ENCODE peak calls at places on chromosomes 4 and X, in seven cellular contexts. L is left ventricle myocardium inferior; K is small intestine; R is CD4-positive, alpha-beta T cell; U is psoas muscle; G is right cardiac atrium; Z is PC-3. X is an unnamed sample.

GRCh38 chr4:48642421-48643144 is 137.5 kb downstream of the FRYL start:
- DNase-seq in G (no peak), K (no peak), L (no peak), Z (no peak), U (no peak), R (no peak), X (no peak)

GRCh38 chr4:121397434-121397833 is 16.6 kb upstream of the QRFPR start:
- DNase-seq in G (no peak), R (no peak), U (no peak), K (no peak), Z (no peak), L (no peak), X (no peak)

GRCh38 chr4:47926667-47927258 is 12.4 kb upstream of the NFXL1 start:
- DNase-seq in Z (peak; percentile 67), U (peak; percentile 15), R (peak; percentile 30), K (peak; percentile 80), L (no peak), G (peak; percentile 59), X (peak; percentile 30)

GRCh38 chrX:22520128-22520828 is 247.6 kb downstream of the CBLL2 start:
- DNase-seq in Z (peak; percentile 85), U (no peak), L (no peak), G (no peak), K (no peak), R (no peak), X (no peak)

GRCh38 chr4:127188847-127189246 is 443.9 kb upstream of the INTU start:
- DNase-seq in G (no peak), L (no peak), K (no peak), Z (peak; percentile 3), R (no peak), U (no peak), X (no peak)

GRCh38 chr4:56099378-56099786 is 150.6 kb downstream of the CEP135 start:
- DNase-seq in L (no peak), U (no peak), R (no peak), Z (peak; percentile 51), K (no peak), G (no peak), X (no peak)

GRCh38 chrX:124023838-124024238 is 62.3 kb downstream of the STAG2 start:
- DNase-seq in L (no peak), G (no peak), K (no peak), R (no peak), Z (no peak), U (no peak), X (no peak)

GRCh38 chr4:64857198-64857597 is 447.9 kb upstream of the TECRL start:
- DNase-seq in R (no peak), Z (peak; percentile 25), G (no peak), U (no peak), L (no peak), K (no peak), X (no peak)

GRCh38 chr4:25223770-25224375 is 10.0 kb upstream of the PI4K2B start:
- DNase-seq in R (no peak), L (no peak), U (no peak), G (no peak), K (no peak), Z (peak; percentile 41), X (no peak)

GRCh38 chrX:15977644-15978043 is 123.0 kb upstream of the AP1S2 start:
- DNase-seq in U (no peak), R (no peak), K (no peak), L (no peak), G (no peak), Z (no peak), X (no peak)

GRCh38 chr4:89055157-89056080 is 1.6 kb downstream of the FAM13A start:
- DNase-seq in Z (peak; percentile 24), L (no peak), R (no peak), G (no peak), U (no peak), K (no peak), X (no peak)

GRCh38 chr4:99300934-99301333 is 10.1 kb upstream of the ADH1A start:
- DNase-seq in R (no peak), K (peak; percentile 39), G (peak; percentile 85), Z (peak; percentile 36), U (peak; percentile 78), L (peak; percentile 77), X (peak; percentile 85)

GRCh38 chrX:137031517-137032377 is 2.0 kb downstream of the GPR101 start:
- DNase-seq in G (no peak), L (no peak), Z (peak; percentile 48), K (peak; percentile 0), R (peak; percentile 11), U (peak; percentile 18), X (no peak)

GRCh38 chrX:107678957-107679740 is 50.8 kb downstream of the PRPS1 start:
- DNase-seq in Z (no peak), K (peak; percentile 51), R (peak; percentile 67), L (peak; percentile 83), G (peak; percentile 85), U (peak; percentile 83), X (peak; percentile 54)

GRCh38 chr4:151329217-151330007 is 4.0 kb upstream of the SH3D19 start:
- DNase-seq in U (no peak), K (no peak), R (no peak), Z (peak; percentile 81), L (no peak), G (no peak), X (no peak)

GRCh38 chr4:2828758-2829181 is 14.9 kb upstream of the ADD1 start:
- DNase-seq in Z (no peak), L (peak; percentile 11), G (no peak), U (no peak), K (no peak), R (no peak), X (peak; percentile 10)

GRCh38 chr4:3660086-3660927 is 105.9 kb upstream of the ADRA2C start:
- DNase-seq in G (peak; percentile 29), L (no peak), K (no peak), U (no peak), R (no peak), Z (no peak), X (no peak)

GRCh38 chr4:120694973-120695372 is 227.6 kb downstream of the PRDM5 start:
- DNase-seq in Z (peak; percentile 82), U (no peak), R (no peak), L (no peak), K (peak; percentile 45), G (no peak), X (peak; percentile 39)

GRCh38 chrX:16856744-16857143 is 13.4 kb downstream of the RBBP7 start:
- DNase-seq in G (no peak), Z (no peak), K (no peak), R (no peak), U (no peak), L (no peak), X (no peak)

GRCh38 chr4:961651-962230 is 11.6 kb downstream of the DGKQ start:
- DNase-seq in Z (no peak), G (peak; percentile 61), K (peak; percentile 38), U (no peak), L (no peak), R (no peak), X (no peak)

GRCh38 chr4:41209187-41209586 is 5.2 kb downstream of the APBB2 start:
- DNase-seq in L (no peak), K (peak; percentile 89), Z (no peak), U (no peak), G (no peak), R (no peak), X (no peak)

GRCh38 chr4:188439641-188440311 is 300.5 kb downstream of the TRIML1 start:
- DNase-seq in G (peak; percentile 76), L (peak; percentile 49), Z (peak; percentile 3), U (no peak), K (peak; percentile 21), R (no peak), X (no peak)

GRCh38 chr4:77153016-77153415 is 4.0 kb upstream of the CCNG2 start:
- DNase-seq in R (no peak), U (no peak), G (no peak), K (peak; percentile 30), Z (no peak), L (no peak), X (no peak)

GRCh38 chr4:77155631-77156345 is 1.2 kb upstream of the CCNG2 start:
- DNase-seq in Z (no peak), G (no peak), R (no peak), L (no peak), U (no peak), K (no peak), X (no peak)

GRCh38 chr4:77154761-77155499 is 2.1 kb upstream of the CCNG2 start:
- DNase-seq in U (no peak), L (no peak), K (no peak), Z (no peak), R (no peak), G (no peak), X (no peak)

GRCh38 chr4:77152421-77152820 is 4.6 kb upstream of the CCNG2 start:
- DNase-seq in U (no peak), L (no peak), R (no peak), G (no peak), Z (peak; percentile 72), K (no peak), X (no peak)

GRCh38 chr4:77154074-77154473 is 2.9 kb upstream of the CCNG2 start:
- DNase-seq in G (no peak), K (no peak), Z (no peak), R (no peak), L (no peak), U (no peak), X (no peak)
- H3K27ac ChIP-seq in G (no peak overlapping the region), K (no peak overlapping the region), Z (no peak overlapping the region), R (no peak overlapping the region), L (no peak overlapping the region), U (no peak overlapping the region), X (no peak overlapping the region)

DNA sequence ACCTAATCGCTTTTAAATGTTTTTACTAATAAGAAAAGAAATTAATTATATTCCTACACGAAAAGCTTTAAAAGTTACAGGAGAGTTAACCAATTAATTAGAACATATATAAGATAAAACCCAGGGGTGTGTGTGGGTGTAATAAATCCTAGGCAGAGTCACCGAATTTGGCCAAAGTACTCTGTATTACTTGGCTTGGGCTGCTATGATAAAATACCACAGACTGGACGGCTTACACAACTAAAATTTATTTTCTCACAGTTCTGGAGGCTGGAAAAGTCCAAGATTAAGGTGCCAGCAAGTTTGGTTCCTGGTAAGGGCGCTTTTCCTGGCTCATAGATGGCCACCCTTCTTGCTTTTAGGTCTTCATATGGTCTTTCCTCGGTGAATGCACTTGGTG is 10.4 kb downstream of the AWAT1 start:
- DNase-seq in R (no peak), K (no peak), G (no peak), L (no peak), U (no peak), Z (no peak), X (no peak)
- H3K27ac ChIP-seq in R (no peak overlapping the region), K (no peak overlapping the region), G (no peak overlapping the region), L (no peak overlapping the region), U (no peak overlapping the region), Z (no peak overlapping the region), X (no peak overlapping the region)

GRCh38 chr4:7403001-7403400 is 31.7 kb downstream of the PSAPL1 start:
- DNase-seq in L (peak; percentile 29), R (no peak), U (no peak), Z (peak; percentile 29), G (no peak), K (no peak), X (no peak)
- H3K27ac ChIP-seq in L (peak overlapping the region; percentile 36), R (no peak overlapping the region), U (no peak overlapping the region), Z (no peak overlapping the region), G (no peak overlapping the region), K (no peak overlapping the region), X (no peak overlapping the region)

GRCh38 chr4:81676552-81676951 is 204.8 kb upstream of the RASGEF1B start:
- DNase-seq in K (no peak), L (no peak), U (no peak), G (no peak), Z (no peak), R (no peak), X (no peak)
- H3K27ac ChIP-seq in K (no peak overlapping the region), L (no peak overlapping the region), U (no peak overlapping the region), G (peak overlapping the region; percentile 43), Z (no peak overlapping the region), R (no peak overlapping the region), X (no peak overlapping the region)

X was measured in ovary.